ENCODE peak calls at places on chromosomes 5 and 9, in five cellular contexts. P is K562, L is HepG2, Q is SK-N-SH, R is H1. D is an unnamed sample.

GRCh38 chr5:67475489-67475888 is 278.9 kb upstream of the CD180 start:
- DNase-seq in Q (no peak), R (no peak), P (no peak), L (no peak), D (no peak)

GRCh38 chr9:16787724-16788123 is 82.7 kb downstream of the BNC2 start:
- DNase-seq in L (no peak), P (no peak), R (no peak), Q (no peak), D (no peak)

GRCh38 chr5:37740331-37741066 is 99.3 kb downstream of the GDNF start:
- DNase-seq in L (no peak), R (no peak), P (no peak), Q (no peak), D (no peak)

GRCh38 chr5:891837-892389 is 688 bp downstream of the BRD9 start:
- DNase-seq in P (no peak), R (no peak), L (no peak), Q (no peak), D (peak; percentile 25)

GRCh38 chr9:133057006-133057405 is 4.8 kb upstream of the CEL start:
- DNase-seq in Q (no peak), L (no peak), R (no peak), P (no peak), D (no peak)

GRCh38 chr9:106701611-106702010 is 161.4 kb upstream of the ZNF462 start:
- DNase-seq in Q (no peak), L (no peak), P (no peak), R (no peak), D (no peak)

GRCh38 chr9:4301971-4302427 is 2.1 kb upstream of the GLIS3 start:
- DNase-seq in P (no peak), L (no peak), Q (no peak), R (no peak), D (no peak)

GRCh38 chr9:18979367-18979766 is 53.6 kb downstream of the SAXO1 start:
- DNase-seq in L (no peak), Q (no peak), R (no peak), P (no peak), D (no peak)

GRCh38 chr9:126470251-126470993 is 143.3 kb upstream of the LMX1B start:
- DNase-seq in Q (no peak), R (no peak), L (no peak), P (no peak), D (peak; percentile 94)

GRCh38 chr5:167245871-167246270 is 1045.6 kb upstream of the WWC1 start:
- DNase-seq in R (no peak), P (no peak), Q (no peak), L (no peak), D (no peak)

GRCh38 chr5:50922942-50923767 is 256.7 kb downstream of the PARP8 start:
- DNase-seq in R (no peak), L (no peak), P (no peak), Q (no peak), D (no peak)

GRCh38 chr5:32057157-32058096 is 116.7 kb downstream of the GOLPH3 start:
- DNase-seq in P (no peak), R (no peak), Q (no peak), L (no peak), D (no peak)

GRCh38 chr5:56656816-56657740 is 158.3 kb upstream of the MAP3K1 start:
- DNase-seq in Q (no peak), L (no peak), P (no peak), R (no peak), D (no peak)

GRCh38 chr9:16501098-16501663 is 369.3 kb downstream of the BNC2 start:
- DNase-seq in L (no peak), Q (no peak), P (no peak), R (no peak), D (no peak)

GRCh38 chr9:37966443-37967271 is 62.7 kb upstream of the SLC25A51 start:
- DNase-seq in R (no peak), P (no peak), L (peak; percentile 52), Q (no peak), D (no peak)

GRCh38 chr9:114428466-114428865 is 40.7 kb upstream of the AKNA start:
- DNase-seq in R (no peak), L (no peak), Q (no peak), P (no peak), D (no peak)

GRCh38 chr9:134210908-134211810 is 46.8 kb upstream of the RNU6ATAC start:
- DNase-seq in R (no peak), Q (peak; percentile 20), L (no peak), P (no peak), D (no peak)

GRCh38 chr9:97980918-97981827 is 2.0 kb upstream of the ANP32B start:
- DNase-seq in R (no peak), Q (peak; percentile 61), L (peak; percentile 72), P (no peak), D (no peak)

GRCh38 chr5:170634236-170634990 is 130.6 kb downstream of the KCNIP1 start:
- DNase-seq in P (no peak), R (no peak), L (no peak), Q (no peak), D (no peak)

GRCh38 chr5:67377651-67378050 is 181.1 kb upstream of the CD180 start:
- DNase-seq in L (no peak), P (no peak), Q (no peak), R (no peak), D (no peak)

GRCh38 chr9:115524467-115525059 is 406.6 kb upstream of the TNC start:
- DNase-seq in L (peak; percentile 32), Q (peak; percentile 44), P (peak; percentile 8), R (no peak), D (no peak)

GRCh38 chr9:114836769-114837168 is 30.9 kb upstream of the TNFSF15 start:
- DNase-seq in P (no peak), R (no peak), Q (no peak), L (no peak), D (no peak)

GRCh38 chr9:81389569-81389993 is 299.8 kb downstream of the TLE1 start:
- DNase-seq in Q (no peak), L (peak; percentile 4), P (no peak), R (no peak), D (no peak)

GRCh38 chr9:81461196-81461595 is 228.2 kb downstream of the TLE1 start:
- DNase-seq in P (no peak), R (no peak), L (no peak), Q (no peak), D (no peak)

GRCh38 chr5:124408738-124409453 is 337.5 kb downstream of the ZNF608 start:
- DNase-seq in Q (no peak), P (no peak), R (no peak), L (no peak), D (no peak)

GRCh38 chr5:112604741-112605390 is 132.8 kb upstream of the APC start:
- DNase-seq in R (no peak), Q (peak; percentile 12), L (peak; percentile 68), P (peak; percentile 17), D (peak; percentile 6)

GRCh38 chr5:152188219-152188618 is 216.9 kb downstream of the NMUR2 start:
- DNase-seq in P (no peak), R (no peak), L (no peak), Q (no peak), D (no peak)

GRCh38 chr5:58459276-58459859 is 518 bp downstream of the PLK2 start:
- DNase-seq in Q (no peak), R (no peak), P (no peak), L (peak; percentile 1), D (no peak)

GRCh38 chr5:74816875-74817274 is 49.3 kb downstream of the FAM169A start:
- DNase-seq in R (no peak), Q (no peak), L (no peak), P (no peak), D (no peak)
- TF ChIP-seq GABPA in R (no peak), Q (no peak), L (no peak), P (no peak), D (no peak)

DNA sequence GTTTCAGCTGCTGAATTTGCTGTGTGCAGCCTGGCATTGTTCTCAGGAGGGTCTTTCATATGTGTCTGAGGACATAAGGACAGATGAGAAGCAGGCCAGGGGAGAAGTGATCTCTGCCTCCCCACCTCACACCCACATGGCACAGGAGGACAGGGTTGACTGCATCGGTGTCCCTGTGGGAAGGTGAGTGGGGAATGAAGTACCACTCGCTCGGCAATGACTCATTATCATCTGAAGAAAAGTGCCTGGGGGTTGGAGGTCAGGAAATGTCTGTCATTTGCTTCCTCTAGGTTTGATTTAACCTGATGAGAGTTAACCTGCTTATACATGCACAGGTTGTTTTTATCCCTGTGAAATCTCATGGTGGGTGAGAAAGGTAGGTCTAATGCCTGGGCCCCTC is 195.0 kb downstream of the GADD45G start:
- DNase-seq in P (no peak), Q (no peak), R (no peak), L (no peak), D (no peak)
- TF ChIP-seq POLR2AphosphoS5 in P (no peak), Q (no peak), R (no peak), L (no peak), D (no peak)

DNA sequence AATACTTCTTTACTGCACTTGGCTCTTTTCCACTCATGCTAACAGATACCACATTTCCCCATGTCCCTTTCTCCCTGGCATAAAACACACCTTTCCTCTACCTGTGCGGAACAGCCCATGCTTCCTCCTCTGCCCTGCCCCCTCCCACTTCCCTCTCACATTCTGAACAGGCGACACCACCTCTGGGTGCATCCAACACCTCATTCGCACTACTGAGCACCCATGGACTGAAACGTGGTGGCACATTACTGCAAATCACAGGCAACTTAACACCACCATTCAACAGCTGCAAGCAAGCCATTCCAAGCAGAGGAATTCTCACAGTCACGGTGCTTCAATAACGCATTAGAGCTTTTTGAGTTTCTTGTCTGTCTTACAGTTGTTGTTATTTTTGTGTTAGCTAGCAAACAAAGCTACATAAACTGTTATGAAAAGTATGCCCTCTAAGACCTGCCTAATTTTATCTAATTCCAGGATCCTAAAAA is 298.2 kb upstream of the TAS2R1 start:
- DNase-seq in P (no peak), R (no peak), Q (no peak), L (no peak), D (no peak)
- TF ChIP-seq GABPA in P (no peak), R (no peak), Q (no peak), L (no peak), D (no peak)

GRCh38 chr9:121765021-121765950 is 113.9 kb downstream of the DAB2IP start:
- DNase-seq in L (peak; percentile 90), Q (peak; percentile 48), P (no peak), R (no peak), D (no peak)
- TF ChIP-seq POLR2AphosphoS5 in L (peak; percentile 22), Q (peak; percentile 21), P (no peak), R (no peak), D (no peak)

D was measured in HL-60.